ENCODE peak calls at places on chromosomes 5 and 9, in four cellular contexts. One of them, this sample, is unnamed.

GRCh38 chr9:65432722-65433323 is 147.8 kb upstream of the FOXD4L5 start:
- DNase-seq in heart right ventricle: no peak
- DNase-seq in mesothelial cell of epicardium: no peak
- DNase-seq in body of pancreas: no peak
- DNase-seq in this sample: no peak

GRCh38 chr9:13324988-13325387 is 45.5 kb upstream of the MPDZ start:
- DNase-seq in heart right ventricle: no peak
- DNase-seq in mesothelial cell of epicardium: no peak
- DNase-seq in body of pancreas: no peak
- DNase-seq in this sample: no peak

GRCh38 chr9:101383361-101383760 is 1.4 kb downstream of the BAAT start:
- DNase-seq in heart right ventricle: no peak
- DNase-seq in mesothelial cell of epicardium: no peak
- DNase-seq in body of pancreas: no peak
- DNase-seq in this sample: no peak

GRCh38 chr5:124036786-124037185 is 524.8 kb downstream of the CSNK1G3 start:
- DNase-seq in heart right ventricle: no peak
- DNase-seq in mesothelial cell of epicardium: no peak
- DNase-seq in body of pancreas: no peak
- DNase-seq in this sample: no peak

GRCh38 chr5:105956456-105957177 is 1714.1 kb downstream of the EFNA5 start:
- DNase-seq in heart right ventricle: no peak
- DNase-seq in mesothelial cell of epicardium: no peak
- DNase-seq in body of pancreas: no peak
- DNase-seq in this sample: no peak

GRCh38 chr9:84875193-84875592 is 205.7 kb downstream of the NTRK2 start:
- DNase-seq in heart right ventricle: no peak
- DNase-seq in mesothelial cell of epicardium: no peak
- DNase-seq in body of pancreas: no peak
- DNase-seq in this sample: no peak

GRCh38 chr5:139294372-139295165 is 1.0 kb downstream of the MATR3 start:
- DNase-seq in heart right ventricle: peak
- DNase-seq in mesothelial cell of epicardium: peak
- DNase-seq in body of pancreas: peak
- DNase-seq in this sample: peak

GRCh38 chr9:105238302-105238701 is 6.1 kb upstream of the SLC44A1 start:
- DNase-seq in heart right ventricle: no peak
- DNase-seq in mesothelial cell of epicardium: no peak
- DNase-seq in body of pancreas: peak
- DNase-seq in this sample: no peak

GRCh38 chr5:111197523-111197922 is 26.7 kb upstream of the CAMK4 start:
- DNase-seq in heart right ventricle: no peak
- DNase-seq in mesothelial cell of epicardium: peak
- DNase-seq in body of pancreas: peak
- DNase-seq in this sample: no peak

GRCh38 chr9:69028754-69029153 is 6.8 kb upstream of the FXN start:
- DNase-seq in heart right ventricle: no peak
- DNase-seq in mesothelial cell of epicardium: no peak
- DNase-seq in body of pancreas: no peak
- DNase-seq in this sample: no peak

GRCh38 chr9:20606637-20607036 is 15.7 kb downstream of the MLLT3 start:
- DNase-seq in heart right ventricle: peak
- DNase-seq in mesothelial cell of epicardium: no peak
- DNase-seq in body of pancreas: peak
- DNase-seq in this sample: no peak

GRCh38 chr9:32581512-32582143 is 8.7 kb upstream of the NDUFB6 start:
- DNase-seq in heart right ventricle: peak
- DNase-seq in mesothelial cell of epicardium: no peak
- DNase-seq in body of pancreas: peak
- DNase-seq in this sample: no peak

GRCh38 chr9:38404314-38404713 is 11.8 kb downstream of the ALDH1B1 start:
- DNase-seq in heart right ventricle: no peak
- DNase-seq in mesothelial cell of epicardium: no peak
- DNase-seq in body of pancreas: no peak
- DNase-seq in this sample: no peak

GRCh38 chr5:122723606-122724352 is 51.1 kb upstream of the SNX2 start:
- DNase-seq in heart right ventricle: no peak
- DNase-seq in mesothelial cell of epicardium: no peak
- DNase-seq in body of pancreas: no peak
- DNase-seq in this sample: no peak

GRCh38 chr5:172559004-172559932 is 81.8 kb upstream of the NEURL1B start:
- DNase-seq in heart right ventricle: peak
- DNase-seq in mesothelial cell of epicardium: peak
- DNase-seq in body of pancreas: peak
- DNase-seq in this sample: no peak

GRCh38 chr9:81632599-81632998 is 56.7 kb downstream of the TLE1 start:
- DNase-seq in heart right ventricle: no peak
- DNase-seq in mesothelial cell of epicardium: no peak
- DNase-seq in body of pancreas: no peak
- DNase-seq in this sample: no peak

GRCh38 chr5:135223891-135224625 is 175.0 kb downstream of the MACROH2A1 start:
- DNase-seq in heart right ventricle: no peak
- DNase-seq in mesothelial cell of epicardium: peak
- DNase-seq in body of pancreas: peak
- DNase-seq in this sample: no peak

GRCh38 chr9:134057751-134058701 is 9.8 kb downstream of the BRD3 start:
- DNase-seq in heart right ventricle: no peak
- DNase-seq in mesothelial cell of epicardium: no peak
- DNase-seq in body of pancreas: peak
- DNase-seq in this sample: no peak

GRCh38 chr9:133839822-133840329 is 101.7 kb upstream of the SARDH start:
- DNase-seq in heart right ventricle: peak
- DNase-seq in mesothelial cell of epicardium: no peak
- DNase-seq in body of pancreas: no peak
- DNase-seq in this sample: no peak

GRCh38 chr5:38724301-38725030 is 121.3 kb upstream of the OSMR start:
- DNase-seq in heart right ventricle: no peak
- DNase-seq in mesothelial cell of epicardium: no peak
- DNase-seq in body of pancreas: no peak
- DNase-seq in this sample: no peak

GRCh38 chr9:21095561-21095960 is 17.8 kb upstream of the IFNB1 start:
- DNase-seq in heart right ventricle: no peak
- DNase-seq in mesothelial cell of epicardium: no peak
- DNase-seq in body of pancreas: no peak
- DNase-seq in this sample: no peak

GRCh38 chr9:70091553-70091952 is 47.9 kb downstream of the MAMDC2 start:
- DNase-seq in heart right ventricle: no peak
- DNase-seq in mesothelial cell of epicardium: no peak
- DNase-seq in body of pancreas: no peak
- DNase-seq in this sample: no peak

GRCh38 chr9:6054280-6055099 is 39.1 kb upstream of the RANBP6 start:
- DNase-seq in heart right ventricle: peak
- DNase-seq in mesothelial cell of epicardium: peak
- DNase-seq in body of pancreas: peak
- DNase-seq in this sample: no peak

DNA sequence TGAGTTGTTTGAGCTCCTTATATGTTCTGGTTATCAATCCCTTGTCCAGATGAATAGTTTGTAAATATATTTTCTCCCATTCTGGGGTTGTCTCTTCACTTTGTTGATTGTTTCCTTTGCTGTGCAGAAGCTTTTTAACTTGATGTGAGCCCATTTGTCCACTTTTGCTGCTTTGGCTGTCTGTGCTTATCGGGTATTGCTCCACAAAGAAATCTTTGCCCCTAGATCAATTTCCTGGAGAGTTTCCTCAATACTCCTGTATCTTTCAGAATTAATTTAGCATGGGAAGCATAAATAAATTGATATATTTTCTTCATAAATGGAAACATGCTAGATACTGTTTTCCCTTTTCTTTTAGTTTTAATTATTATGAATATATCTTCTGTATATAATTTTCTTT is 22.5 kb upstream of the CCL21 start:
- DNase-seq in heart right ventricle: no peak
- DNase-seq in mesothelial cell of epicardium: no peak
- DNase-seq in body of pancreas: no peak
- DNase-seq in this sample: no peak
- TF ChIP-seq CTCF in heart right ventricle: no peak
- TF ChIP-seq CTCF in mesothelial cell of epicardium: no peak
- TF ChIP-seq CTCF in body of pancreas: no peak
- TF ChIP-seq CTCF in this sample: no peak

GRCh38 chr5:30650311-30650710 is 543.2 kb upstream of the CDH6 start:
- DNase-seq in heart right ventricle: no peak
- DNase-seq in mesothelial cell of epicardium: no peak
- DNase-seq in body of pancreas: no peak
- DNase-seq in this sample: no peak
- TF ChIP-seq CTCF in heart right ventricle: no peak
- TF ChIP-seq CTCF in mesothelial cell of epicardium: no peak
- TF ChIP-seq CTCF in body of pancreas: no peak
- TF ChIP-seq CTCF in this sample: no peak

DNA sequence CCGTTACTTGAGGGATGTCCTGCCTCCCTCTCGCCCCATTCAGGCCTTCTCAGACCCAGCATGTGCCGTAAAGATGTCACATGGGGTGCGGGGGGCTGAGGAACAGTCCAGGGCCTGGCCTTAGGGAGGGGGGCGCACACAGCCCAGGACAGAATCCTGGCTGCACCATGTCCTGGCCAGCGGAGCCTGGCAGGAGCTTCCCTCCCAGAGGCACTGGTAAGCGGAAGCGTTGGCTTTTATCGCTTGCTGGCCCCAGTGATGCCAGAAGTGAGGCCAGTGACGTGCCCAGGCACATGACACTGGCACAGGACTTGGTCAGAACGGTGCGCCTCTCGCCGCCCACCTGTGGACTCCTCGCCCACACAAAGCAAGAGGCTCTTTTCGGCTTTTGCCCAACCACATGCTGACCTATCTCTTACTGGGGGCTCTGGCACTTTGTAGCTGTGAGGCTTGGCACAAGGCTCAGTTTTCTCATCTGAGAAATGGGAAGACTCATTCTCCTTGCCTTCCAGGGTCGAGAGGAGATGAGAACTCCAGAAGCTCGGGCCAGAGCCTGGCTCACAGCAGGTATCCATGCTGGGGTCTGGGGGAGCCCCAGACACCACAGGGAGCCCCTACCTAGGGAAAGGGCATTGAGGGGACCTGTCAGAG is 59.0 kb downstream of the LMX1B start:
- DNase-seq in heart right ventricle: no peak
- DNase-seq in mesothelial cell of epicardium: no peak
- DNase-seq in body of pancreas: no peak
- DNase-seq in this sample: no peak
- TF ChIP-seq CTCF in heart right ventricle: no peak
- TF ChIP-seq CTCF in mesothelial cell of epicardium: no peak
- TF ChIP-seq CTCF in body of pancreas: no peak
- TF ChIP-seq CTCF in this sample: no peak

DNA sequence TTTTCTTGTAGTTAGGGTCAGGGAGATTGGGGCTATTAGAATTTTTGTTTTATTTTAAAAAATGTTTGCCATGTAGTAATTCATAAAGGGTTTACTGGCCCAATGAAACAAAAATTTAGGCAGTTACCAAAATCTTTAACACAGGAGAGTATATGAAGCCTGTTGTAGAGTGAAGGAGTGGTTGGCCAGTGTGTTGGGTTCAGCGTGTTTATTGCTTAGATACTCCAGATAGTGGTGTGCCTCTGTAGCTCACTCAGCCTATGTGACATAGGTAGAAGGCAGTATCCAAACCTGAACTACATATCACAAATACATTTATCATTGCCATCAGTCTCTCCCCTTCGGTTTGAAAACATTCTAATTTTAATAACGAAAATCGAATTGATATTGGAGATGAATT is 1.2 kb downstream of the TEK start:
- DNase-seq in heart right ventricle: no peak
- DNase-seq in mesothelial cell of epicardium: no peak
- DNase-seq in body of pancreas: no peak
- DNase-seq in this sample: no peak
- TF ChIP-seq CTCF in heart right ventricle: no peak
- TF ChIP-seq CTCF in mesothelial cell of epicardium: no peak
- TF ChIP-seq CTCF in body of pancreas: no peak
- TF ChIP-seq CTCF in this sample: no peak

GRCh38 chr5:74394543-74394923 is 246.0 kb downstream of the ENC1 start:
- DNase-seq in heart right ventricle: no peak
- DNase-seq in mesothelial cell of epicardium: no peak
- DNase-seq in body of pancreas: no peak
- DNase-seq in this sample: no peak

GRCh38 chr5:74393943-74394342 is 246.6 kb downstream of the ENC1 start:
- DNase-seq in heart right ventricle: no peak
- DNase-seq in mesothelial cell of epicardium: no peak
- DNase-seq in body of pancreas: no peak
- DNase-seq in this sample: no peak

GRCh38 chr5:74392698-74393431 is 247.7 kb downstream of the ENC1 start:
- DNase-seq in heart right ventricle: no peak
- DNase-seq in mesothelial cell of epicardium: peak
- DNase-seq in body of pancreas: no peak
- DNase-seq in this sample: no peak

GRCh38 chr5:74396913-74397606 is 243.5 kb downstream of the ENC1 start:
- DNase-seq in heart right ventricle: peak
- DNase-seq in mesothelial cell of epicardium: no peak
- DNase-seq in body of pancreas: peak
- DNase-seq in this sample: no peak

DNA sequence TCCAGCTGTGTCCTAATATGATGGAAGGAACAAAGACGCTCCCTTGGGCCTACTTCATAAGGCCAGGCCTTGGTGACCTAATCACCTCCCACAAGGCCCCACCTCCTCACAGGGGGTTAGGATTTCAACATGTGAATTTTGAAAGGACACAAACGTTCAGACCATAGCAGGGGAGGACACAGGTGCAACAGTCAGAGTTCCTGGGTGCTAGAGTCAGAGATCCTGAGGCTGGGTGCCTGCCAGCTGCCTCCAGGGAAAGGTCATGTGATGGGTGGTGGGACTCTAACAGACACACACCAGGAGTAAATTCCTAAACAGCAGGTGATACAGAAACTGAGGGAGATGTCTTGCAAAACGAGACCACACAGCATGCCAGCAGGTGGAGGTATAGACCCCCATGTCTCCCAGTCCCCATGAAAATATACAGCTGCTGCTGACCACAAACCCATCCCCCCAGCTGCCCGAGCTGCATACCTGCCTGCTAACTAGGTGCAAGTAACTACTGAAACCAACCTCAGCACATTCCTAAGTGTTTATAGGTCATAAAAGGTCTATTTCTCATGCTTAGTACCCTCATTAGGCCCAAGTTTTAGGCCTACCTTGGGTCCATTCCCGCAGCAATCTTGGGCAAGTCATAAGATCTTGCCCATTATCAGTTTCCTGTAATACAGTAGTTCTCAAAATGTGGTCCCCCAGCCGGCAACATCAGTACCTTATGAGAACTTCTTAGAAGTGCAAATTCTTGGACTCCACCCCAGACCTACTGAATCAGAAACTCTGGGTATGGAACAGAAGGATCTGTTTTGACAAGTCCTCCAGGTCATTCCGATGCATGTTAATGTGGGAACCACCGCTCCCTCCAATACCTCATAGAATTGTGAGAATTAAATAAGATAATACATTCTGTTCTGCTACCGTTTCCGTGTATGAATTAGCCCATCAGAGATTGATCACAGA is 245.3 kb downstream of the ENC1 start:
- DNase-seq in heart right ventricle: no peak
- DNase-seq in mesothelial cell of epicardium: no peak
- DNase-seq in body of pancreas: peak
- DNase-seq in this sample: no peak
- TF ChIP-seq CTCF in heart right ventricle: peak
- TF ChIP-seq CTCF in mesothelial cell of epicardium: no peak
- TF ChIP-seq CTCF in body of pancreas: no peak
- TF ChIP-seq CTCF in this sample: no peak

GRCh38 chr9:124594215-124594614 is 87.0 kb upstream of the NR5A1 start:
- DNase-seq in heart right ventricle: no peak
- DNase-seq in mesothelial cell of epicardium: no peak
- DNase-seq in body of pancreas: no peak
- DNase-seq in this sample: no peak
- TF ChIP-seq CTCF in heart right ventricle: no peak
- TF ChIP-seq CTCF in mesothelial cell of epicardium: no peak
- TF ChIP-seq CTCF in body of pancreas: no peak
- TF ChIP-seq CTCF in this sample: no peak

This sample was measured in activated B cell treated with CpG ODN at 0.5 μM for 24 hours.